ENCODE peak calls at places on chromosomes 4 and X, in ten cellular contexts. B is AG04449, K is brain microvascular endothelial cell, M is lower lobe of right lung, E is ovary, U is body of pancreas, C is heart right ventricle, Z is H7, R is fibroblast of the aortic adventitia, Y is MM.1S. S is an unnamed sample.

GRCh38 chr4:64727960-64728359 is 318.7 kb upstream of the TECRL start:
- DNase-seq in B (no peak), K (no peak), M (no peak), E (no peak), U (no peak), C (no peak), Z (no peak), R (no peak), Y (no peak), S (no peak)

GRCh38 chr4:138967313-138967712 is 48.3 kb upstream of the NOCT start:
- DNase-seq in B (no peak), K (no peak), M (no peak), E (no peak), U (no peak), C (no peak), Z (no peak), R (no peak), Y (no peak), S (no peak)

GRCh38 chrX:9538544-9539045 is 73.7 kb downstream of the TBL1X start:
- DNase-seq in B (no peak), K (no peak), M (no peak), E (peak), U (peak), C (no peak), Z (no peak), R (no peak), Y (no peak), S (peak)

GRCh38 chrX:10769696-10770619 is 149.6 kb upstream of the MID1 start:
- DNase-seq in B (no peak), K (peak), M (no peak), E (no peak), U (no peak), C (no peak), Z (peak), R (peak), Y (no peak), S (peak)

GRCh38 chr4:182189107-182189878 is 53.9 kb upstream of the TENM3 start:
- DNase-seq in B (peak), K (peak), M (no peak), E (no peak), U (no peak), C (no peak), Z (no peak), R (peak), Y (no peak), S (no peak)

GRCh38 chr4:68735106-68735505 is 64.7 kb upstream of the UGT2B15 start:
- DNase-seq in B (no peak), K (no peak), M (no peak), E (no peak), U (no peak), C (no peak), Z (no peak), R (no peak), Y (no peak), S (no peak)

GRCh38 chrX:134810211-134810610 is 151.9 kb upstream of the PLAC1 start:
- DNase-seq in B (no peak), K (no peak), M (no peak), E (no peak), U (no peak), C (no peak), Z (no peak), R (no peak), Y (no peak), S (no peak)

GRCh38 chr4:139223682-139224317 is 46.8 kb upstream of the ELF2 start:
- DNase-seq in B (peak), K (peak), M (no peak), E (no peak), U (peak), C (peak), Z (no peak), R (peak), Y (no peak), S (no peak)

GRCh38 chr4:757111-757510 is 51.5 kb downstream of the PCGF3 start:
- DNase-seq in B (no peak), K (no peak), M (peak), E (no peak), U (no peak), C (no peak), Z (peak), R (no peak), Y (no peak), S (no peak)
- H3K4me3 ChIP-seq in B (no peak), K (no peak), M (no peak), E (no peak), U (no peak), C (no peak), Z (no peak), R (no peak), Y (no peak), S (no peak)

DNA sequence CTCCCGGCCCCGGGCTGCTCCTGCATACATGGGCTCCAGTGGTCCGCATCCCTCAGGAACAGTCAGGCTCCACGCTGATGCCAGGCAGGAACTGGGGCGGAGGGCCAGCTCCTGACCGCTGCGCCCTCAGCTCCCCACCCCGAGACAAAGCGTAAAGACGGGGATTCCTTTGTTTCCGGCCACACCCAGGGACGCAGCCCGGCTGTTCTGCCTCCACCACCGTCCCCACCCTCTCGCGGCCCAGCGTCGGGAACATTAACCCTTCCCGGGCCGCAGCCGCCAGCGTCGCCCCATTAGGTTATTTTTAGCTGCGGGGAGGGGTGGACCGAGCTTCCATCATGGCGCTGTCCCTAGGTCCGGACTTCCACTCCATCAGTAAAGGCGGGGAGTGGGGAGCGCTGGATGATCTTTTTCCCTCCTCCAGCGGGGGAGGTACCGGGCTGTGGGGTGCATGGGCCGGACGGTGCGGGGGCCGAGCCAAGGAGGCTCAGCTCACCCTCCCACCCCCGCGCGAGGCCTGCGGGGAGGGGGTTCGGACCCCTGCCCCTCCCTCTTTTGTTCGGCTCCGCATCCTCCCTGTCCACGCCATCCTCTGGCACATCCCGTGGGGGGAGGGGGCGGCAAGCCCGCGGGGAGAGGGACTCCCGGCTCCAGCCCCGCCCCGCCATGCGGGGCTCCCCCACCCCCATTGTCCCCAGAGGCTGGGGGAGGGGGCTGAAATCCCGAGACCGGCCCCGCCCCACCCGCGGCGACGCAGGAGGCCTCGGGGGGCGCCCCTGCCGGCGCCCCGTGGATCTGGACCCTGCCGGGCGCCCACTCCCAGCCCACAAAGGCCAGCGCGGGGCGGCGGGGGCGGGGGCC is 5.3 kb downstream of the CRMP1 start:
- DNase-seq in B (no peak), K (no peak), M (no peak), E (no peak), U (no peak), C (no peak), Z (peak), R (no peak), Y (no peak), S (no peak)
- H3K4me3 ChIP-seq in B (no peak), K (no peak), M (peak), E (peak), U (no peak), C (peak), Z (peak), R (no peak), Y (no peak), S (no peak)

GRCh38 chr4:155403886-155404285 is 27.1 kb upstream of the MAP9 start:
- DNase-seq in B (no peak), K (peak), M (no peak), E (no peak), U (no peak), C (no peak), Z (peak), R (peak), Y (peak), S (peak)

GRCh38 chr4:155399974-155400697 is 23.4 kb upstream of the MAP9 start:
- DNase-seq in B (no peak), K (no peak), M (no peak), E (no peak), U (no peak), C (no peak), Z (no peak), R (no peak), Y (no peak), S (no peak)

GRCh38 chr4:155402941-155403340 is 26.2 kb upstream of the MAP9 start:
- DNase-seq in B (no peak), K (no peak), M (no peak), E (no peak), U (no peak), C (no peak), Z (no peak), R (no peak), Y (no peak), S (no peak)

GRCh38 chr4:155405059-155405458 is 28.3 kb upstream of the MAP9 start:
- DNase-seq in B (no peak), K (no peak), M (no peak), E (no peak), U (no peak), C (no peak), Z (no peak), R (peak), Y (no peak), S (no peak)

DNA sequence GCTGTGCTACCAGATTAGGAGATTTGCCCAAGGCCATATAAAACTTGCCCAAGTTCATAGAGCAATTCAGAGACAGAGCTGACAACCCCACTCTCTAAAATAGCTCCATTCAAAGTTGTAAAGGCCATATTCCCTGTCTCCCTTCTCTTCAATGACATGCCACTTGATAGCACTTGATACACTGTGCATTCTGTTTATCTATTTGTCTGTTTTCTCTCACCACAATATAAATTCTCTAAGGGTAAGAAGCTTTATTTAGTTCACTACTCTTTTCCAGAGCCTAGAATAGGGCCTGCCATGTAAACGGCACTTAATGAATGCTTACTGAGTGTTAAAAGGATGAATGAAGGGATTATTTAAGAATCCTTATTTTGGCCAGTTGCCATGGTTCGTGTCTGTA is 24.1 kb upstream of the MAP9 start:
- DNase-seq in B (no peak), K (no peak), M (no peak), E (no peak), U (no peak), C (no peak), Z (no peak), R (no peak), Y (no peak), S (no peak)
- H3K4me3 ChIP-seq in B (no peak), K (no peak), M (no peak), E (no peak), U (no peak), C (no peak), Z (no peak), R (no peak), Y (no peak), S (no peak)

GRCh38 chr4:113147498-113148231 is 98.2 kb downstream of the ANK2 start:
- DNase-seq in B (no peak), K (no peak), M (no peak), E (no peak), U (no peak), C (no peak), Z (no peak), R (peak), Y (no peak), S (no peak)
- H3K4me3 ChIP-seq in B (no peak), K (no peak), M (no peak), E (peak), U (no peak), C (peak), Z (no peak), R (peak), Y (peak), S (no peak)

GRCh38 chr4:1006856-1007255 is 4.6 kb upstream of the FGFRL1 start:
- DNase-seq in B (no peak), K (no peak), M (no peak), E (no peak), U (no peak), C (no peak), Z (no peak), R (no peak), Y (no peak), S (no peak)

GRCh38 chr4:1009647-1010521 is 1.5 kb upstream of the FGFRL1 start:
- DNase-seq in B (no peak), K (peak), M (peak), E (peak), U (peak), C (peak), Z (peak), R (peak), Y (no peak), S (peak)

GRCh38 chr4:1010522-1011021 is 854 bp upstream of the FGFRL1 start:
- DNase-seq in B (peak), K (peak), M (peak), E (peak), U (peak), C (no peak), Z (no peak), R (peak), Y (no peak), S (peak)

GRCh38 chr4:1011022-1011694 is at the start of gene FGFRL1:
- DNase-seq in B (no peak), K (peak), M (peak), E (peak), U (peak), C (peak), Z (peak), R (peak), Y (no peak), S (peak)

GRCh38 chr4:1008840-1009646 is 2.4 kb upstream of the FGFRL1 start:
- DNase-seq in B (no peak), K (no peak), M (peak), E (no peak), U (peak), C (peak), Z (no peak), R (no peak), Y (no peak), S (no peak)
- H3K4me3 ChIP-seq in B (peak), K (peak), M (peak), E (peak), U (peak), C (peak), Z (peak), R (peak), Y (no peak), S (peak)

DNA sequence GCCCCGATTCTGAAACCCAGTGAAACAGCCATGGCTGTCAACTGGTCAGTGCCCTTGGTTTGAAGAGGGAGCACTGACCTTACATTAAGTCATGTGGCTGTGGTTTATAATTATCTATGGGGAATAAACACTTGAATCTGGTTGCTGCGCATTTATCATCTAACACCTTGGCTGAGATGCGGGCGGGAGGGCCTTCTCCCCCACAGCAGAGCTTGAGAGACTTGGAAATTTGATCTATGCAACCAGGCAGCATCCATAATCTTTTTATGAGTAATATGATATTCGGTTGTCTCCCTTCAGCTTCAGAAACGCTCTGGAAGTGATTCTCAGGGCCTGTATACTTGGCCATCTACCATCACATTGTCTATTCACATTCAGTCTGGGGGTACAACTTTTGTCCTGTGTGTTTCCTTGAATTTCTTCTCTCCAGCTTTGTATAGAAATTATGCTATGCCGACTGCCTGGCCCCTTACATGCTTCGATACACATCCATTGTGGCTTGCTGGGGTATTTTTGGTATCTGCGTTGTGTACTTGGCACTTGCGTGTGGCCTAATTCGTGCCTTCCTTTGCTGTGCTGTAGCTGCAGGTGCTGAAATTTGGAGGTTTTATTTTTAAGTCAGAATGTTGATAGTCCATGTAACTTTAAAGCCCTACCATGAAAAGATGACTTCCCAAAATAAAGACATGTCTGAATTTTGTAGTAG is 321.6 kb downstream of the ARHGAP10 start:
- DNase-seq in B (no peak), K (no peak), M (no peak), E (no peak), U (no peak), C (no peak), Z (no peak), R (no peak), Y (no peak), S (no peak)
- H3K4me3 ChIP-seq in B (no peak), K (no peak), M (no peak), E (no peak), U (no peak), C (no peak), Z (no peak), R (no peak), Y (no peak), S (no peak)

DNA sequence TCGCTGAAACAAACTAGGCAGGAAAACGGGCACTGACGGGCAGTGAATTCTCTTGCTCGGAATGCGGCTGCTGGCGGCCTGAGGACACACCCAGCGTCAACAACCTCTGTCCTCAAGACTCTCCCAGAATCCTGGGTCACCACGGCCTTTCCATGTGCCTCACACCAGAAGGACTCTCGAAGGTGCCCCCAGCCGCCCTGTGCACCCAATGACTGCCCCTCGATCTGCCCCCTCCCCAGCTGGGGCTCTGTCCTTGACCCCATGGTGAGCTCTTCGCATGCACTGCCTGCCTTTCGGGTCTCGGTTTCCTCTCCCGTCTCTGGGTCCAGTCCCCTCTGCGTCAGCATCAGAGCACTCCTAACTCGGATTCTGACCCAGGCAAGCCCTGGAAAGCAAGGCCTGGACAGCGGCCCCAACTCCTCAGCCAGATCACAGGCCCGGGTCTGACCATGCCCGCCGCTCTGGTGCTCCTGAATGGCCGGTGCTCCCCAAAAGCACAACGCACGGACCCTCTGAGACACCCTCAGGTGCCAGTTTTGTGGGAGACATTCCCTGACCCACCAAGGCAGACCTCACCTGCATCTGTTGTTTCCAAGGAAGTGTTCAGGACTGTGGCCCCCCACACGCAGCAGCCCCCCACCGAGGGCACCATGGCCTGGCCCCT is 56.0 kb downstream of the ACOX3 start:
- DNase-seq in B (no peak), K (no peak), M (peak), E (no peak), U (no peak), C (no peak), Z (no peak), R (no peak), Y (no peak), S (no peak)
- H3K4me3 ChIP-seq in B (no peak), K (no peak), M (no peak), E (no peak), U (no peak), C (no peak), Z (no peak), R (no peak), Y (no peak), S (no peak)

DNA sequence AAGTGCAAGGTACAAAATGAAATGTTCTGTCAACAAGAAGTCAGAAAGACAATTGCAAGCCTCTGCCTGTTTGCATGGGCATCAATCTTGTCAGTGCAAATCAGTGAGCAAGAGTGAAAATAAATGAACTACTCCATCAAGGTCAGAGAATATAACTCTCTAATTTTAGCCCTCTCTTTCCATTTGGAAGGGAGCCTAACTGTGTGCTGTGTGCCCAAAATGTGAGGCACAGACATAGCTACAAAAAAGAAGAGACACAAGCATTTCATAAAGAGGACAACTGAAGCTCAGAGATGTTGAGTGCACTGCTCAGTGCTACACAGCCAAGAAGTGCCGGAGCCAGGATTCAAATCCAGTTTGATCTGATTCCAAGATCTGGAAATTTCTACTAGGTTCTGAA is 114.3 kb downstream of the SLC2A9 start:
- DNase-seq in B (no peak), K (no peak), M (no peak), E (no peak), U (no peak), C (no peak), Z (no peak), R (no peak), Y (no peak), S (no peak)
- H3K4me3 ChIP-seq in B (no peak), K (no peak), M (no peak), E (no peak), U (no peak), C (no peak), Z (no peak), R (no peak), Y (no peak), S (no peak)

DNA sequence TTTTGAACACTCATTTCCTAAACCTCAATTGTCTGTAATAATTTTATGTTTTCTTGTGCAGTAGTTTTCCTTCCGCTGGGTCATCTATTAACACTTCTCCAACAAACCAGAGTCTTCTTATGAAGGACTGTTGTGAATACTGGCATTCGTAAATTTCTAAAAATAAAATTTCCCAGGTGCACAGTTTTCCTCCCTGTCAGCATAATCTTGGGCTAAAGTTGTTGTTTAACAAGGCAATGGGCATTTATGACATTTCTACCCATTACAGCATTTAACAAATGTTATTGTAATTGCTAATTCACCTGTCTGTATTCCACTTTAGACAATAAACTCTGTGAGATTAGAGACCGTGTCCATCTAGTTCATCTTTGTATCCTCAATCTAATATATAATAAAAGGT is 1.2 kb downstream of the SCFD2 start:
- DNase-seq in B (no peak), K (no peak), M (no peak), E (no peak), U (no peak), C (no peak), Z (no peak), R (no peak), Y (no peak), S (no peak)
- H3K4me3 ChIP-seq in B (peak), K (peak), M (peak), E (peak), U (peak), C (peak), Z (peak), R (peak), Y (peak), S (peak)

GRCh38 chr4:98625920-98626319 is 32.5 kb downstream of the TSPAN5 start:
- DNase-seq in B (no peak), K (no peak), M (no peak), E (no peak), U (no peak), C (no peak), Z (no peak), R (no peak), Y (no peak), S (no peak)
- H3K4me3 ChIP-seq in B (no peak), K (no peak), M (no peak), E (no peak), U (no peak), C (no peak), Z (no peak), R (no peak), Y (no peak), S (no peak)